ENCODE peak calls at places on chromosome 21, in five cellular contexts. L is germinal center, I is WTC11, P is DMS153, T is NCI-H1436. G is an unnamed sample.
A peak's percentile ranks its signal among the peaks of the same experiment; 100 is the strongest.

GRCh38 chr21:41712201-41712600 is 54.7 kb downstream of the RIPK4 start:
- DNase-seq in L (no peak), I (peak; percentile 58), P (no peak), T (no peak), G (no peak)

GRCh38 chr21:35239811-35240219 is 190.7 kb upstream of the RUNX1 start:
- DNase-seq in T (peak; percentile 94), P (peak; percentile 81), L (no peak), I (no peak), G (peak; percentile 94)

GRCh38 chr21:44657635-44658183 is at the start of gene KRTAP12-3:
- DNase-seq in P (no peak), L (no peak), T (no peak), I (no peak), G (no peak)

GRCh38 chr21:25350056-25350455 is 257.2 kb downstream of the MRPL39 start:
- DNase-seq in L (peak; percentile 4), P (no peak), T (no peak), I (peak; percentile 71), G (no peak)

GRCh38 chr21:32281531-32281930 is 2.7 kb upstream of the MIS18A start:
- DNase-seq in L (no peak), P (no peak), T (no peak), I (no peak), G (no peak)

GRCh38 chr21:35926003-35926541 is 134.3 kb downstream of the SETD4 start:
- DNase-seq in L (no peak), I (no peak), T (no peak), P (no peak), G (no peak)

GRCh38 chr21:27425574-27425973 is 458.7 kb upstream of the ADAMTS5 start:
- DNase-seq in P (no peak), I (no peak), T (no peak), L (no peak), G (no peak)

GRCh38 chr21:27306821-27307746 is 340.2 kb upstream of the ADAMTS5 start:
- DNase-seq in T (no peak), P (no peak), I (no peak), L (no peak), G (no peak)

GRCh38 chr21:45326169-45326833 is 38.6 kb upstream of the POFUT2 start:
- DNase-seq in T (no peak), L (no peak), P (no peak), I (no peak), G (no peak)

GRCh38 chr21:26515257-26515656 is 57.8 kb downstream of the CYYR1 start:
- DNase-seq in I (no peak), T (no peak), P (no peak), L (no peak), G (no peak)

GRCh38 chr21:26881504-26882228 is 36.5 kb upstream of the ADAMTS1 start:
- DNase-seq in P (no peak), L (no peak), I (no peak), T (no peak), G (no peak)

G was measured in NCI-H345.